ENCODE peak calls at places on chromosomes 2 and 18, in six cellular contexts. I is stimulated activated CD4-positive, alpha-beta T cell treated with anti-CD3 and anti-CD28 coated beads, Interleukin-12 subunit alpha, Interleukin-12 subunit beta, amount 100 ng/mL, for 4 hours; T is AML-193; Q is KBM-7; F is choroid plexus epithelial cell; U is non-pigmented ciliary epithelial cell. P is an unnamed sample.

GRCh38 chr2:205857532-205857931 is 175.2 kb downstream of the NRP2 start:
- DNase-seq in F (no peak), I (no peak), U (no peak), T (no peak), Q (no peak), P (no peak)

GRCh38 chr2:85547089-85547858 is 8.3 kb downstream of the MAT2A start:
- DNase-seq in T (no peak), Q (peak; percentile 51), I (no peak), U (no peak), F (no peak), P (no peak)

GRCh38 chr18:25587545-25587944 is 235.6 kb upstream of the ZNF521 start:
- DNase-seq in I (no peak), Q (no peak), U (no peak), T (no peak), F (peak; percentile 4), P (no peak)

GRCh38 chr2:43139996-43140621 is 86.3 kb downstream of the ZFP36L2 start:
- DNase-seq in T (no peak), U (no peak), Q (no peak), I (no peak), F (peak; percentile 86), P (no peak)

GRCh38 chr2:105834931-105835330 is 90.2 kb downstream of the NCK2 start:
- DNase-seq in T (peak; percentile 13), U (no peak), I (no peak), F (no peak), Q (peak; percentile 84), P (no peak)

GRCh38 chr2:43003702-43004101 is 211.3 kb upstream of the HAAO start:
- DNase-seq in U (no peak), T (no peak), Q (no peak), I (no peak), F (no peak), P (no peak)

GRCh38 chr2:132659331-132659730 is 10.7 kb downstream of the LYPD1 start:
- DNase-seq in I (no peak), T (no peak), F (no peak), U (no peak), Q (no peak), P (no peak)

GRCh38 chr18:25459814-25460213 is 107.8 kb upstream of the ZNF521 start:
- DNase-seq in T (no peak), F (no peak), I (no peak), Q (no peak), U (no peak), P (no peak)

GRCh38 chr2:238098854-238099708 is 1.1 kb upstream of the ESPNL start:
- DNase-seq in I (no peak), Q (peak; percentile 42), F (no peak), U (no peak), T (no peak), P (no peak)

GRCh38 chr18:58785171-58785805 is 79.4 kb upstream of the ZNF532 start:
- DNase-seq in T (no peak), Q (no peak), I (no peak), F (peak; percentile 69), U (no peak), P (no peak)

GRCh38 chr18:50866765-50867164 is 12.2 kb upstream of the ME2 start:
- DNase-seq in Q (peak; percentile 19), I (no peak), U (no peak), F (peak; percentile 63), T (peak; percentile 10), P (peak; percentile 20)

GRCh38 chr2:235506291-235506996 is 12.6 kb downstream of the AGAP1 start:
- DNase-seq in I (no peak), Q (no peak), U (no peak), F (no peak), T (no peak), P (no peak)

GRCh38 chr2:429575-430254 is 141.8 kb upstream of the ALKAL2 start:
- DNase-seq in U (no peak), F (no peak), T (no peak), Q (no peak), I (no peak), P (no peak)

GRCh38 chr2:65662654-65663432 is 230.4 kb upstream of the SPRED2 start:
- DNase-seq in T (no peak), I (no peak), F (peak; percentile 67), Q (no peak), U (peak; percentile 72), P (no peak)

GRCh38 chr18:46392576-46392975 is 264.4 kb downstream of the LOXHD1 start:
- DNase-seq in T (no peak), I (no peak), Q (no peak), U (no peak), F (no peak), P (no peak)

GRCh38 chr18:53850918-53851317 is 373.6 kb downstream of the MBD2 start:
- DNase-seq in F (no peak), I (no peak), Q (no peak), T (no peak), U (no peak), P (no peak)

GRCh38 chr2:72399879-72400278 is 252.2 kb upstream of the CYP26B1 start:
- DNase-seq in T (no peak), F (no peak), Q (no peak), I (no peak), U (no peak), P (no peak)

GRCh38 chr2:109555346-109555900 is 58.3 kb downstream of the SEPTIN10 start:
- DNase-seq in Q (no peak), U (no peak), I (no peak), T (no peak), F (no peak), P (no peak)

GRCh38 chr2:38702413-38702812 is 36.5 kb downstream of the GALM start:
- DNase-seq in I (no peak), U (peak; percentile 83), F (peak; percentile 80), T (no peak), Q (no peak), P (no peak)